ENCODE peak calls at places on chromosomes 5 and 9, in five cellular contexts. U, D, I, G and N are unnamed samples.

GRCh38 chr5:147455321-147455720 is 54.5 kb downstream of the DPYSL3 start:
- DNase-seq in I (no peak), D (no peak), U (no peak), G (peak), N (no peak)

GRCh38 chr5:149724130-149724850 is 5.8 kb upstream of the PPARGC1B start:
- DNase-seq in I (no peak), D (no peak), U (no peak), G (no peak), N (no peak)

GRCh38 chr5:68730220-68731010 is 363.4 kb upstream of the SLC30A5 start:
- DNase-seq in I (peak), D (no peak), G (peak), U (no peak), N (no peak)

GRCh38 chr9:652896-653295 is 188.6 kb upstream of the DMRT1 start:
- DNase-seq in I (no peak), G (no peak), U (no peak), D (no peak), N (no peak)

GRCh38 chr9:3023449-3023848 is 179.6 kb upstream of the PUM3 start:
- DNase-seq in U (no peak), I (no peak), D (no peak), G (no peak), N (no peak)

GRCh38 chr5:1552469-1553255 is 28.9 kb upstream of the LPCAT1 start:
- DNase-seq in I (peak), G (no peak), D (peak), U (no peak), N (peak)

GRCh38 chr9:74570879-74571512 is 73.9 kb downstream of the RORB start:
- DNase-seq in G (peak), I (no peak), U (no peak), D (no peak), N (no peak)

GRCh38 chr9:129583308-129584038 is 37.4 kb downstream of the C9orf50 start:
- DNase-seq in D (no peak), U (no peak), I (no peak), G (no peak), N (no peak)

GRCh38 chr9:10251490-10251889 is 361.3 kb downstream of the PTPRD start:
- DNase-seq in U (no peak), G (no peak), I (no peak), D (no peak), N (no peak)

GRCh38 chr9:124470726-124471125 is 20.5 kb downstream of the ADGRD2 start:
- DNase-seq in I (no peak), G (no peak), D (no peak), U (no peak), N (no peak)

GRCh38 chr9:69180670-69181069 is 6.6 kb downstream of the TJP2 start:
- DNase-seq in G (peak), U (no peak), I (peak), D (no peak), N (no peak)

GRCh38 chr5:14870347-14871083 is 1.1 kb downstream of the ANKH start:
- DNase-seq in G (no peak), I (peak), D (no peak), U (peak), N (no peak)

GRCh38 chr9:93501406-93501805 is 48.0 kb upstream of the FAM120AOS start:
- DNase-seq in U (no peak), D (no peak), G (no peak), I (no peak), N (no peak)

GRCh38 chr9:96661711-96662110 is 6.6 kb upstream of the PRXL2C start:
- DNase-seq in G (no peak), U (no peak), D (no peak), I (no peak), N (no peak)

GRCh38 chr5:174383196-174384178 is 338.0 kb downstream of the NSG2 start:
- DNase-seq in I (no peak), U (no peak), G (no peak), D (no peak), N (peak)

GRCh38 chr5:1007221-1007680 is 1.4 kb upstream of the NKD2 start:
- DNase-seq in D (peak), I (peak), G (no peak), U (no peak), N (no peak)

GRCh38 chr9:16611969-16612368 is 258.5 kb downstream of the BNC2 start:
- DNase-seq in U (no peak), I (no peak), D (no peak), G (no peak), N (no peak)

GRCh38 chr9:6833518-6834192 is 75.9 kb downstream of the KDM4C start:
- DNase-seq in D (no peak), G (no peak), I (no peak), U (no peak), N (no peak)

GRCh38 chr5:137478043-137478442 is 21.1 kb downstream of the SPOCK1 start:
- DNase-seq in D (no peak), G (no peak), U (no peak), I (no peak), N (no peak)

GRCh38 chr5:55668356-55668755 is 43.8 kb downstream of the SLC38A9 start:
- DNase-seq in U (no peak), I (no peak), D (no peak), G (peak), N (no peak)

GRCh38 chr5:90709323-90710148 is 150.9 kb downstream of the ADGRV1 start:
- DNase-seq in I (no peak), D (no peak), U (no peak), G (peak), N (no peak)

GRCh38 chr5:35902032-35902681 is 36.3 kb downstream of the CAPSL start:
- DNase-seq in U (no peak), G (no peak), D (no peak), I (no peak), N (no peak)

GRCh38 chr5:100647461-100648230 is 112.5 kb downstream of the FAM174A start:
- DNase-seq in I (peak), U (no peak), G (peak), D (peak), N (no peak)

GRCh38 chr5:151448038-151448985 is 909 bp downstream of the SLC36A1 start:
- DNase-seq in U (no peak), D (no peak), I (peak), G (peak), N (no peak)

GRCh38 chr5:145856285-145856818 is 16.5 kb downstream of the GRXCR2 start:
- DNase-seq in U (no peak), G (peak), I (peak), D (peak), N (no peak)

GRCh38 chr9:88476491-88477271 is 58.3 kb upstream of the NXNL2 start:
- DNase-seq in G (no peak), U (no peak), D (no peak), I (no peak), N (no peak)

GRCh38 chr5:150321784-150322183 is 19.1 kb upstream of the ARSI start:
- DNase-seq in G (no peak), I (no peak), U (no peak), D (no peak), N (no peak)

GRCh38 chr9:71683598-71684235 is 84.6 kb downstream of the CEMIP2 start:
- DNase-seq in U (no peak), I (peak), D (no peak), G (peak), N (no peak)